ENCODE peak calls at places on chromosomes 2 and 18, in seven cellular contexts. B, T, Y, X, Z, F and G are unnamed samples.

GRCh38 chr2:149727927-149728326 is 140.4 kb upstream of the MMADHC start:
- DNase-seq in F (no peak), T (no peak), X (no peak), B (no peak), Y (no peak), Z (no peak), G (no peak)

GRCh38 chr2:122740594-122740948 is 985.1 kb downstream of the TSN start:
- DNase-seq in Z (no peak), X (no peak), Y (no peak), T (no peak), B (no peak), F (no peak), G (no peak)

GRCh38 chr2:28137221-28137620 is 246.7 kb downstream of the BABAM2 start:
- DNase-seq in Z (no peak), X (no peak), B (peak; percentile 85), Y (no peak), F (no peak), T (no peak), G (peak; percentile 29)

GRCh38 chr2:52113338-52113737 is 1081.4 kb upstream of the NRXN1 start:
- DNase-seq in T (no peak), F (no peak), Y (no peak), Z (no peak), X (no peak), B (no peak), G (no peak)

GRCh38 chr2:2886934-2887333 is 490.7 kb downstream of the EIPR1 start:
- DNase-seq in T (no peak), X (peak; percentile 14), Y (no peak), F (no peak), Z (no peak), B (no peak), G (no peak)

GRCh38 chr18:58772161-58772560 is 92.5 kb upstream of the ZNF532 start:
- DNase-seq in Y (no peak), F (no peak), B (no peak), Z (no peak), T (no peak), X (no peak), G (no peak)

GRCh38 chr2:240920783-240921231 is 14.7 kb downstream of the CROCC2 start:
- DNase-seq in Y (peak; percentile 17), Z (peak; percentile 16), F (no peak), T (no peak), X (peak; percentile 64), B (peak; percentile 68), G (peak; percentile 38)

GRCh38 chr2:221454459-221455105 is 117.5 kb downstream of the EPHA4 start:
- DNase-seq in F (no peak), T (no peak), Z (no peak), X (no peak), B (no peak), Y (no peak), G (no peak)

GRCh38 chr2:58133395-58133794 is 86.8 kb downstream of the VRK2 start:
- DNase-seq in B (no peak), F (no peak), Y (no peak), Z (no peak), X (no peak), T (no peak), G (no peak)

GRCh38 chr2:9558948-9559381 is 3.3 kb upstream of the ADAM17 start:
- DNase-seq in F (no peak), Y (no peak), X (no peak), T (no peak), B (no peak), Z (no peak), G (peak; percentile 84)

GRCh38 chr2:57906152-57906732 is 140.4 kb upstream of the VRK2 start:
- DNase-seq in Y (no peak), F (peak; percentile 62), T (no peak), B (no peak), X (no peak), Z (no peak), G (no peak)

GRCh38 chr2:135164431-135164830 is 112.3 kb downstream of the RAB3GAP1 start:
- DNase-seq in Y (no peak), T (no peak), F (no peak), B (no peak), Z (no peak), X (no peak), G (no peak)

GRCh38 chr18:12305211-12305610 is 2.8 kb upstream of the TUBB6 start:
- DNase-seq in Y (no peak), T (no peak), B (no peak), X (peak; percentile 56), Z (no peak), F (no peak), G (no peak)

GRCh38 chr18:12304351-12305210 is 3.5 kb upstream of the TUBB6 start:
- DNase-seq in Y (peak; percentile 58), Z (no peak), B (peak; percentile 34), T (no peak), F (no peak), X (no peak), G (peak; percentile 46)

GRCh38 chr18:12299862-12300261 is 8.2 kb upstream of the TUBB6 start:
- DNase-seq in X (no peak), Y (no peak), Z (no peak), F (no peak), T (no peak), B (no peak), G (no peak)

GRCh38 chr18:12301263-12302005 is 6.6 kb upstream of the TUBB6 start:
- DNase-seq in T (no peak), B (peak; percentile 36), X (peak; percentile 51), Z (no peak), Y (no peak), F (no peak), G (no peak)

DNA sequence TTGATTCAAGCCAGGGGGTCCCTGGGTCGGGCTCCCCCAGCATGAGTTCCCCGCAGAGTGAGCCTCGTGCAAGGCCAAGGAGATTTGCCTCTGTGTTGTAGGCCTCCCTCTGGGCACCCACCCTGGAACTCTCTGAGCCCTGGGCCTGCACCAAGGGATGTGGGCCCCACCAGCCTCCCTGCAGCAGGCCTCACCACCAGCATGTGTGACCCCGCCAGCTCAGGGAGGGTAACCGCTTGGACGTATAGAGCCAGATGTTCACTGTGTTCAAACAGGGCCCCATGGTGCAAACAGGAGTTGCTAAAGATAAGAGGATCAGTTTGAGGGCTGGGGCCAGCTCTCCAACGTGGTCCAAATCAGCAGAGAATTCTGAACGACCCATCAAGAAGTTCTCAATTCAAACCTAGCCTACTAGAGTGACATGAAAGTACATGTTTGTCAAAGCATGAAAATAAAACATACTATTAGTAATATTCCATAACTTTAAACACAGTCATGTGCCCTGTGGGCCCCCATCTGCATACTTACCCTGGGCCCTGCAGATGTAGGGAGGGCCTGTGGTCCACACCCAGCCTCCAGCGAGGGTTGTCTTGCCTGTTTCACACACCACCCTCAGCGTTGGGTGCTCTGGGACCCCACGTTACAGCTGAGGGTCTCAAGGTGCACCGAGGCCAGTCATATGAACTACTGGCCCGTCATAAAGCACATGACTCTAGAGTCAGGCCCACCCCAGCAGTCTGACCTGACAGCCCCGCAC is 5.5 kb upstream of the TUBB6 start:
- DNase-seq in B (peak; percentile 54), X (no peak), Y (no peak), Z (no peak), T (no peak), F (no peak), G (no peak)
- TF ChIP-seq POLR2AphosphoS5 in B (no peak), X (no peak), Y (no peak), Z (no peak), T (no peak), F (no peak), G (no peak)

DNA sequence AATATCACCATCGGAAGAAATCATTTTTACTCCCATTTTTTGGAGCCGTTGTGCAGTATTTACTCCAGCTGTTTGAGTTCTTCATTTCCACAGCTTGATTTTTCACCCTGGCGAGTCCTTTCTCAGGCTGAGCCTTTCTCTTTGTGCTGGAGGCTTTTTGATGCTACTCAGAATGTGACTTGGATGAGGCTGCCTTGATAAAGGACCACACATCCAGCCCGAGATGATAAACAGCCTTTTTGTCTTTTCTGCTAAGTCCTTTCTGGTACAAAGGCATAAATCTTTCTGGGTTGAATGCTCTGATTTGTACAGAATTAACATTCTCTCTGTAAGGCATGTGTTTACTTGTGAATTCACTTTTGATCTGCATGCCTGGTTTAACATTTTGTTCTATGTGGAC is 17.6 kb upstream of the CTDP1 start:
- DNase-seq in B (no peak), Z (no peak), X (no peak), T (no peak), Y (no peak), F (no peak), G (no peak)
- H3K27me3 ChIP-seq in B (peaks cover 3% of the 10 kb centered on the region), Z (no peaks in the 10 kb centered on the region), X (no peaks in the 10 kb centered on the region), T (no peaks in the 10 kb centered on the region), Y (no peaks in the 10 kb centered on the region), F (peaks cover 49% of the 10 kb centered on the region), G (no peaks in the 10 kb centered on the region)

DNA sequence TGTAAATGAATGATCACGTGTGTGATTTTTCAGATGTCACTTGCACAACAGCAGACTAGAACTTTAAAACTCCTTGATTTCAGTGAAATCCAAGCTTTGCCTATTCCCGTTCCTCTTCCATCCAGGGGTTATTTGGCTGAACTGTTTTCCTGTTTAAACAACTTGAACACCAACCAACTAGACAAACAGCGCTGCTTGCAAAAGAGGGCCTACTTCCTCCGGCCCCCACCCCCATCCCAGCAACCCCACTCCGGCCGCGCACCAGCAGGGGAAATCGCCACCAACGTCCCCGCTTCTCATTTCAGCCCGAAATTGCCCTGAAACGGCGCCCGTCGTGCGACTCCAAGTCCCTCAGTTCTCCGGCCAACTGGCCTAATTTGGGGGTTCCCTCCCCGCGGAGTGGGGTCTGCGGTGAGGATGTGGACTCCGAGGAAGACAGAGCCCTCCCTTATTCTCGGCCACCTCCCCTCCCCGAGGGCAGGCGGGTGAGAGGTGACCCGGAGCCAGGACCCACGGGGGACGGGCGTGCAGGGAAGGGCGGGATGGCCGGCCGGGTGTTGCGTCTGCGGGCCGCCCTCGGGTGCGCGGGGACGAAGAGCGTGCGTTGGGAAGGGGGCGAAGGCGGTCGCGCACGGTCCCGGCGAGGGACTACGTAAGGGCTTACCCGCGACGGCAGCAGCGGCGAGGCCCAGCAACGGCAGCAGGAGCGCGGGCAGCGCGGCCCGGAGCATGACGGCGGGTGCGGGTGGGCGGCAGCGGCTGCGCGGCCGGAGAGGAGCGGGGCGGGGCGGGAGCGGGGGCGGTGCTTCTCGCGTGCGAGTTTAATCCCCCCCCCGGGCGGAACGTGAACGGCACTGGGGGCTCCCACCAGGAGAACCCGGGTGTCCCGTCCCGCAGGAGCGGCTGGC is at the start of gene CD302:
- DNase-seq in B (peak; percentile 84), Y (peak; percentile 58), Z (peak; percentile 97), T (peak; percentile 41), X (peak; percentile 91), F (peak; percentile 68), G (peak; percentile 37)
- TF ChIP-seq POLR2AphosphoS5 in B (peak; percentile 57), Y (peak; percentile 32), Z (no peak), T (peak; percentile 68), X (peak; percentile 87), F (peak; percentile 38), G (peak; percentile 54)

GRCh38 chr2:120346667-120347358 is 877 bp downstream of the INHBB start:
- DNase-seq in Z (no peak), B (no peak), Y (no peak), T (no peak), F (no peak), X (peak; percentile 81), G (no peak)

GRCh38 chr2:120344991-120345975 is 653 bp upstream of the INHBB start:
- DNase-seq in F (no peak), T (no peak), Y (no peak), Z (peak; percentile 89), X (peak; percentile 82), B (no peak), G (no peak)

GRCh38 chr2:120347387-120348010 is 1.6 kb downstream of the INHBB start:
- DNase-seq in Z (peak; percentile 47), X (no peak), T (no peak), Y (no peak), F (no peak), B (no peak), G (no peak)

GRCh38 chr2:120344214-120344990 is 1.5 kb upstream of the INHBB start:
- DNase-seq in Z (peak; percentile 88), X (peak; percentile 82), Y (no peak), B (no peak), T (no peak), F (no peak), G (peak; percentile 56)

GRCh38 chr2:120346034-120346666 is at the start of gene INHBB:
- DNase-seq in B (no peak), Z (peak; percentile 88), Y (no peak), F (no peak), T (no peak), X (peak; percentile 84), G (no peak)
- H3K27me3 ChIP-seq in B (peaks cover 86% of the 10 kb centered on the region), Z (no peaks in the 10 kb centered on the region), Y (peaks cover 12% of the 10 kb centered on the region), F (peaks cover 86% of the 10 kb centered on the region), T (peaks cover 33% of the 10 kb centered on the region), X (peaks cover 93% of the 10 kb centered on the region), G (peaks cover 3% of the 10 kb centered on the region)